ENCODE peak calls at places on chromosomes 13 and 19, in five cellular contexts. One of them, this sample, is unnamed.

GRCh38 chr13:49410006-49410405 is 33.9 kb downstream of the CAB39L start:
- DNase-seq in AG04450: no peak
- DNase-seq in NCI-H226: no peak
- DNase-seq in CD8-positive, alpha-beta T cell: no peak
- DNase-seq in hypothalamus: no peak
- DNase-seq in this sample: no peak

GRCh38 chr19:48556163-48556562 is 4.2 kb downstream of the SULT2B1 start:
- DNase-seq in NCI-H226: peak
- DNase-seq in CD8-positive, alpha-beta T cell: no peak
- DNase-seq in AG04450: no peak
- DNase-seq in hypothalamus: no peak
- DNase-seq in this sample: no peak

GRCh38 chr13:113489549-113490495 is 689 bp downstream of the DCUN1D2 start:
- DNase-seq in CD8-positive, alpha-beta T cell: peak
- DNase-seq in hypothalamus: no peak
- DNase-seq in NCI-H226: peak
- DNase-seq in AG04450: no peak
- DNase-seq in this sample: peak

GRCh38 chr19:38907227-38907626 is 4.8 kb downstream of the CCER2 start:
- DNase-seq in NCI-H226: no peak
- DNase-seq in AG04450: no peak
- DNase-seq in hypothalamus: no peak
- DNase-seq in CD8-positive, alpha-beta T cell: no peak
- DNase-seq in this sample: no peak

GRCh38 chr13:66558511-66558910 is 671.6 kb downstream of the PCDH9 start:
- DNase-seq in AG04450: no peak
- DNase-seq in hypothalamus: no peak
- DNase-seq in CD8-positive, alpha-beta T cell: no peak
- DNase-seq in NCI-H226: no peak
- DNase-seq in this sample: no peak

GRCh38 chr19:41699231-41699967 is 9.0 kb upstream of the CEACAM5 start:
- DNase-seq in NCI-H226: no peak
- DNase-seq in hypothalamus: no peak
- DNase-seq in CD8-positive, alpha-beta T cell: no peak
- DNase-seq in AG04450: no peak
- DNase-seq in this sample: no peak

GRCh38 chr19:19205416-19206410 is 2.5 kb upstream of the NR2C2AP start:
- DNase-seq in hypothalamus: peak
- DNase-seq in NCI-H226: no peak
- DNase-seq in CD8-positive, alpha-beta T cell: no peak
- DNase-seq in AG04450: no peak
- DNase-seq in this sample: no peak

GRCh38 chr13:94886191-94886590 is 173.8 kb upstream of the SOX21 start:
- DNase-seq in NCI-H226: peak
- DNase-seq in AG04450: no peak
- DNase-seq in hypothalamus: no peak
- DNase-seq in CD8-positive, alpha-beta T cell: no peak
- DNase-seq in this sample: no peak

GRCh38 chr19:44705502-44706010 is 6.6 kb downstream of the CEACAM16 start:
- DNase-seq in AG04450: no peak
- DNase-seq in NCI-H226: no peak
- DNase-seq in hypothalamus: no peak
- DNase-seq in CD8-positive, alpha-beta T cell: no peak
- DNase-seq in this sample: no peak

GRCh38 chr13:26929971-26930730 is 169.6 kb upstream of the GPR12 start:
- DNase-seq in CD8-positive, alpha-beta T cell: peak
- DNase-seq in AG04450: peak
- DNase-seq in NCI-H226: peak
- DNase-seq in hypothalamus: peak
- DNase-seq in this sample: peak

GRCh38 chr13:43229506-43229905 is 206.1 kb downstream of the DNAJC15 start:
- DNase-seq in AG04450: peak
- DNase-seq in hypothalamus: no peak
- DNase-seq in NCI-H226: peak
- DNase-seq in CD8-positive, alpha-beta T cell: no peak
- DNase-seq in this sample: no peak

GRCh38 chr13:94323746-94324408 is 155.6 kb downstream of the DCT start:
- DNase-seq in NCI-H226: no peak
- DNase-seq in hypothalamus: no peak
- DNase-seq in AG04450: no peak
- DNase-seq in CD8-positive, alpha-beta T cell: peak
- DNase-seq in this sample: no peak

GRCh38 chr13:33169273-33169980 is 116.1 kb downstream of the STARD13 start:
- DNase-seq in hypothalamus: no peak
- DNase-seq in AG04450: peak
- DNase-seq in CD8-positive, alpha-beta T cell: no peak
- DNase-seq in NCI-H226: peak
- DNase-seq in this sample: no peak

GRCh38 chr19:1156830-1157615 is 17.0 kb downstream of the SBNO2 start:
- DNase-seq in AG04450: no peak
- DNase-seq in CD8-positive, alpha-beta T cell: no peak
- DNase-seq in hypothalamus: no peak
- DNase-seq in NCI-H226: no peak
- DNase-seq in this sample: no peak

GRCh38 chr19:14553939-14554243 is 18.0 kb downstream of the NDUFB7 start:
- DNase-seq in hypothalamus: no peak
- DNase-seq in AG04450: no peak
- DNase-seq in NCI-H226: no peak
- DNase-seq in CD8-positive, alpha-beta T cell: no peak
- DNase-seq in this sample: no peak

GRCh38 chr19:3129112-3129511 is 6.7 kb upstream of the GNA15 start:
- DNase-seq in AG04450: peak
- DNase-seq in hypothalamus: no peak
- DNase-seq in NCI-H226: no peak
- DNase-seq in CD8-positive, alpha-beta T cell: no peak
- DNase-seq in this sample: no peak

GRCh38 chr19:49615861-49616260 is 24.1 kb downstream of the RRAS start:
- DNase-seq in hypothalamus: no peak
- DNase-seq in NCI-H226: no peak
- DNase-seq in CD8-positive, alpha-beta T cell: no peak
- DNase-seq in AG04450: no peak
- DNase-seq in this sample: no peak

GRCh38 chr13:45412274-45413049 is 5.7 kb downstream of the SLC25A30 start:
- DNase-seq in NCI-H226: no peak
- DNase-seq in hypothalamus: no peak
- DNase-seq in AG04450: no peak
- DNase-seq in CD8-positive, alpha-beta T cell: no peak
- DNase-seq in this sample: no peak

GRCh38 chr13:30577381-30577780 is 40.3 kb upstream of the USPL1 start:
- DNase-seq in CD8-positive, alpha-beta T cell: peak
- DNase-seq in hypothalamus: no peak
- DNase-seq in NCI-H226: peak
- DNase-seq in AG04450: peak
- DNase-seq in this sample: no peak

GRCh38 chr19:21358768-21359451 is at the start of gene ZNF738:
- DNase-seq in hypothalamus: peak
- DNase-seq in AG04450: peak
- DNase-seq in NCI-H226: peak
- DNase-seq in CD8-positive, alpha-beta T cell: peak
- DNase-seq in this sample: peak

GRCh38 chr19:10617409-10618121 is 7.8 kb upstream of the SLC44A2 start:
- DNase-seq in hypothalamus: no peak
- DNase-seq in CD8-positive, alpha-beta T cell: no peak
- DNase-seq in AG04450: peak
- DNase-seq in NCI-H226: peak
- DNase-seq in this sample: no peak

GRCh38 chr19:50624949-50625600 is 14.6 kb downstream of the SYT3 start:
- DNase-seq in hypothalamus: no peak
- DNase-seq in CD8-positive, alpha-beta T cell: no peak
- DNase-seq in AG04450: no peak
- DNase-seq in NCI-H226: no peak
- DNase-seq in this sample: no peak

This sample was measured in NCI-H526.